ENCODE peak calls at places on chromosomes 13 and 19, in five cellular contexts. K, R, B, G and Y are unnamed samples. For H3K27me3, the result is how much of the 10 kb centered on the place peaks cover.

GRCh38 chr13:103839460-103839859 is 773.2 kb upstream of the SLC10A2 start:
- DNase-seq in K (no peak), G (no peak), R (no peak), B (no peak), Y (no peak)

GRCh38 chr19:41543582-41543981 is 32.4 kb upstream of the CEACAM21 start:
- DNase-seq in K (no peak), B (no peak), G (no peak), R (no peak), Y (no peak)

GRCh38 chr13:51590966-51591627 is 6.8 kb downstream of the WDFY2 start:
- DNase-seq in K (peak), G (no peak), R (peak), B (no peak), Y (peak)

GRCh38 chr19:4639531-4640246 is 373 bp downstream of the TNFAIP8L1 start:
- DNase-seq in G (no peak), R (no peak), K (peak), B (no peak), Y (no peak)

GRCh38 chr19:56253737-56254136 is 18.8 kb upstream of the EDDM13 start:
- DNase-seq in K (peak), B (no peak), R (peak), G (no peak), Y (peak)

GRCh38 chr19:49340069-49340864 is 5.1 kb downstream of the CD37 start:
- DNase-seq in G (peak), B (no peak), R (no peak), K (peak), Y (no peak)

GRCh38 chr13:41409611-41410010 is 47.7 kb upstream of the RGCC start:
- DNase-seq in R (no peak), K (peak), G (no peak), B (no peak), Y (no peak)

GRCh38 chr13:112146073-112146360 is 79.1 kb downstream of the SOX1 start:
- DNase-seq in B (no peak), K (no peak), R (no peak), G (no peak), Y (no peak)

GRCh38 chr13:76889254-76889653 is 3.0 kb upstream of the KCTD12 start:
- DNase-seq in G (no peak), R (no peak), B (no peak), K (peak), Y (no peak)

GRCh38 chr19:44512326-44513298 is 12.3 kb upstream of the ZNF180 start:
- DNase-seq in R (peak), B (no peak), G (peak), K (peak), Y (peak)

GRCh38 chr19:18340990-18341868 is 831 bp downstream of the PGPEP1 start:
- DNase-seq in B (no peak), K (no peak), R (peak), G (peak), Y (peak)

GRCh38 chr13:91142572-91142971 is 204.9 kb upstream of the MIR17HG start:
- DNase-seq in R (peak), G (no peak), B (no peak), K (no peak), Y (peak)

GRCh38 chr19:17113127-17113785 is 37.7 kb downstream of the MYO9B start:
- DNase-seq in B (no peak), K (no peak), G (no peak), R (no peak), Y (no peak)

GRCh38 chr13:19023115-19023514 is 158.5 kb downstream of the TUBA3C start:
- DNase-seq in R (no peak), K (no peak), G (no peak), B (no peak), Y (no peak)

GRCh38 chr13:99892189-99892588 is 79.4 kb downstream of the ZIC5 start:
- DNase-seq in G (peak), K (no peak), B (peak), R (no peak), Y (no peak)

GRCh38 chr13:42377640-42378382 is 105.9 kb downstream of the AKAP11 start:
- DNase-seq in K (no peak), G (no peak), B (no peak), R (no peak), Y (peak)

GRCh38 chr19:18020212-18021067 is 12.5 kb downstream of the ARRDC2 start:
- DNase-seq in R (peak), B (no peak), K (no peak), G (no peak), Y (peak)

GRCh38 chr19:18291590-18292459 is 10.4 kb upstream of the JUND start:
- DNase-seq in B (no peak), R (peak), G (peak), K (peak), Y (peak)

GRCh38 chr13:98781905-98782304 is 29.4 kb upstream of the SLC15A1 start:
- DNase-seq in R (no peak), G (no peak), B (no peak), K (no peak), Y (no peak)

GRCh38 chr13:101242720-101243119 is 173.6 kb downstream of the NALCN start:
- DNase-seq in R (peak), G (no peak), B (no peak), K (no peak), Y (no peak)

GRCh38 chr19:55075366-55075998 is at the start of gene EPS8L1:
- DNase-seq in G (peak), K (peak), B (no peak), R (no peak), Y (no peak)

GRCh38 chr13:31408927-31409326 is 209.2 kb downstream of the B3GLCT start:
- DNase-seq in K (no peak), G (no peak), B (no peak), R (no peak), Y (no peak)

GRCh38 chr13:93721483-93721882 is 494.9 kb downstream of the GPC6 start:
- DNase-seq in R (no peak), B (no peak), K (no peak), G (no peak), Y (no peak)

GRCh38 chr19:58350001-58350801 is 3.1 kb downstream of the A1BG start:
- DNase-seq in R (no peak), B (no peak), G (no peak), K (no peak), Y (no peak)

GRCh38 chr13:39274926-39275325 is 236.7 kb downstream of the NHLRC3 start:
- DNase-seq in K (no peak), R (no peak), B (no peak), G (no peak), Y (no peak)

GRCh38 chr13:58852076-58852475 is 1220.5 kb downstream of the PCDH17 start:
- DNase-seq in B (no peak), R (no peak), G (no peak), K (no peak), Y (peak)

GRCh38 chr13:53499551-53499950 is 470.9 kb downstream of the OLFM4 start:
- DNase-seq in K (no peak), R (no peak), B (no peak), G (no peak), Y (no peak)

GRCh38 chr13:108895220-108895704 is 265.9 kb downstream of the MYO16 start:
- DNase-seq in R (peak), K (peak), B (peak), G (no peak), Y (peak)

GRCh38 chr13:109783447-109783814 is 3.0 kb downstream of the IRS2 start:
- DNase-seq in K (no peak), B (no peak), G (peak), R (no peak), Y (no peak)

GRCh38 chr13:30453727-30454126 is 12.0 kb downstream of the HMGB1 start:
- DNase-seq in B (no peak), K (no peak), R (peak), G (no peak), Y (peak)

GRCh38 chr13:71124230-71124629 is 742.8 kb downstream of the DACH1 start:
- DNase-seq in G (no peak), R (no peak), B (no peak), K (no peak), Y (no peak)

GRCh38 chr13:110376120-110376519 is 69.0 kb downstream of the COL4A2 start:
- DNase-seq in R (no peak), K (peak), G (no peak), B (no peak), Y (peak)

GRCh38 chr13:57739089-57739488 is 107.5 kb downstream of the PCDH17 start:
- DNase-seq in G (no peak), K (no peak), B (no peak), R (no peak), Y (no peak)

GRCh38 chr13:76969488-76970365 is 21.4 kb downstream of the ACOD1 start:
- DNase-seq in B (no peak), G (no peak), R (no peak), K (peak), Y (no peak)

GRCh38 chr13:113584870-113585671 is 518 bp downstream of the TFDP1 start:
- DNase-seq in G (peak), R (no peak), K (peak), B (no peak), Y (no peak)

DNA sequence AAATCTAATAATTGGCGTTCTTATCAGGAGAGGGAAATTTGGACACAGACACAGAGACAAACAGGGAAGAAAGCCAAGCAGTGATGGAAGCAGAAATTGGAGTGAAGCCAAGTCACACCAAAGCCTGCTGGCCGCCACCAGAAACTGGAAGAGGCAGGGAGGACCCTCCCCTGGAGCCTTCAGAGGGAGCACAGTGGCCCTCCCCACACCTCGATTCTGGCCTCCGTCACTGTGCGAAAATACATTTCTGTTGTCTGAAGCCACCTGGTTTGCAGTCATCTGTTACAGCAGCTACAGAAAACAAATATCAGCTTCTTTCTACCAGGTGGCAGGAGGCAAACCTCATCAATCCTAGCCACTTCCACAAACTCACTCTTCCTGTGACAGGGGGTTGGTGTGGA is 8.3 kb upstream of the TLE6 start:
- DNase-seq in G (no peak), R (no peak), K (peak), B (no peak), Y (peak)
- H2AFZ ChIP-seq in G (no peak), R (no peak), K (no peak), B (no peak), Y (no peak)

DNA sequence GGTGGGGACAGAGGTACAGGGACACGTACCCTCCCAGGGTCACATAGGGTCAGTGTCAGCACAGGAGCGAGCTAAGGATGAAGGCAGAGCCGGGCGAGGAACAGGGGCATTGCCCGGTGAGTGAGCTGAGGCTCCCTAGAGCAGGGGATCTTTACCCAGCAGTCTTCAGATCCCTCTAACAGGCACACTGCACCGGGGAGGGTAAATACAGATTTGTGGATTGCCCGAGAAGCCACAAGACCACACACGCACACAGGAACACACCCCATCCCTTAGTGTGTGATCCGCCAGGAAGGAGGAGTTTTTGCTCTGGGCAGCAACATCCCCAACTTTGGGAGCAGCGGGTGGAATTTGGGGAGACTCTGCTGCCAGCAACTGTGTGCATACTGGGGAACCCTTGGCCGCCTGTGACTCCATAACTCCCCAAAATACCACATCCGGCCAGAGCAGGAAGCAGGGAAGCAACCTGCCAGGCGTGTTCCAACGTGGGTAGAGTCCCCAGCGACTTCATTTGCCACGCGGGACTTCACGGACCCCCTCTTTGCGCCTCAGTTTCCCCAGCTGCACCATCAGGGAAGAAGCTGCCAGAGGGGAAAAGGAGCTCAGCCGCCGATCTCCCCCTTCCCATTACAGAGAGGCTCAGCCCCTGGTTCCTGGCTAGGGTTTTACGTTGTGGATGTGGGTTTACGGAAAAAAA is 5.9 kb upstream of the TLE2 start:
- DNase-seq in K (no peak), G (no peak), R (peak), B (no peak), Y (peak)
- H2BK120ac ChIP-seq in K (peak), G (no peak), R (peak), B (no peak), Y (peak)

GRCh38 chr19:33227870-33228599 is 2.4 kb upstream of the SLC7A10 start:
- DNase-seq in R (no peak), B (no peak), G (no peak), K (no peak), Y (peak)
- H3K27me3 ChIP-seq in R (half or more), B (half or more), G (under half), K (under half), Y (half or more)

GRCh38 chr13:62167650-62168172 is 752.1 kb upstream of the PCDH20 start:
- DNase-seq in G (no peak), B (no peak), K (no peak), R (no peak), Y (no peak)

GRCh38 chr13:62158520-62158919 is 742.9 kb upstream of the PCDH20 start:
- DNase-seq in R (no peak), B (no peak), G (no peak), K (no peak), Y (no peak)

GRCh38 chr13:62162860-62163259 is 747.2 kb upstream of the PCDH20 start:
- DNase-seq in B (no peak), R (no peak), G (no peak), K (no peak), Y (no peak)
- H2AFZ ChIP-seq in B (no peak), R (no peak), G (no peak), K (no peak), Y (no peak)

DNA sequence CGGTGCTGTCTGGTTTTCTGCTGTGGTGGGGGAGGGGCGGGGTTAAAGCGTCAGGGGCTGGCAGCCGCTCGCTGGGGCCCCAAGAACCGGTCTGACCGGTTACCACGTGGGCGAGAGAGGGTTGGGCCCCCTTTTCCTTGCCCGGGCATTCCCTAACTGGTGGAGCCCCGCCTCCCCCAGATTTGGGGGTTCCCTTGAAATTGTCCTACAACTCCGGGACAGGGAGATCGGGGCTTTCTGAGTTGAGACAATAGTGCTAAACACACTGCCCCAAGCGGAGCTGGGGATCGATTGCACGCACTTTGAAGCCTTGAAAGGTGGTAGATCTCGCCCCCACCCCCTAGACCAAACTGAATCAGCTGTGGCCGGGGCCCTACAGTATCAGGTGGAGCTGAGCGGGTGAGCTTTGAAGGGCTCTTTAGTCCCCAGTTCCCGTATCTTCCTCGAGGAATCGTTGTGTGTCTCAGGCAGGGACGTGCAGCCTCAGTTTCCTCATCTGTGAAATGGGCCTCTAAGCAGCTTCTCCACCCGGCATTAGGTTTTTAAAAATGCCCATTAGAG is 4.8 kb downstream of the IER2 start:
- DNase-seq in K (peak), R (peak), B (peak), G (peak), Y (peak)
- H2BK120ac ChIP-seq in K (peak), R (peak), B (no peak), G (no peak), Y (no peak)

DNA sequence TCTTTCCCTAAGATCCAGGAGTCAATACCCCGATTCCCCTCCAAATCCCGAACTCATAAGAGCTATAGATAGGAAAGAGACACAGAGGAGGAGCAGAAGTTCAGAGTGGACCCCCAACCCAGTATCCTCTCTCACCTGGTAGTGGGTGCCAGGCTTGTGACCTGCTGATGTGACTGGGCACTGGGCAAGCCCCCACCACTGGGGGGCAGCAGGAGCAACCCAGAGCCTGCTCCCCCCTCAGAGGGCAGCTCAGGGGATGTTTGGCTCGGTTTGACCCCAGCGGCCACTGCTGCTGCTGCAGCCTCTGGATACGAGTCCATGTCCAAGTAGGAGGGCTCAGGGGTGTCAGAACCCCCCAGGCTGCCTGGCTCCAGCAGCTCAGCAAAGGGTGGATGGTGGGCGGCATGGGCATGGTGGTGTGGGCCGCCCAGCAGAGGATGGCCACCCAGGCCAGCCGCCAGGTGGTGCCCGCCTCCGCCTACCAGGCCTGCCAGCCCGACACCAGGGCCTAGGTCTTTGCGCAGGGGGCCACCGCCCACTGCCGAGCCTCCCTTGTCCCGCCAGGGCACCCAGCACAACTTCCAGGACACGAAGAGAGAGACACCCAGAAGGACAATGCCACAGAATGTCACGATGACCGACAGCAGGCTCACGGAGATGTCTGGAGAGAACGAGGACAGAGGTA is 7.4 kb downstream of the SYT3 start:
- DNase-seq in R (no peak), G (no peak), B (no peak), K (no peak), Y (no peak)
- H3K27me3 ChIP-seq in R (under half), G (under half), B (under half), K (under half), Y (under half)

DNA sequence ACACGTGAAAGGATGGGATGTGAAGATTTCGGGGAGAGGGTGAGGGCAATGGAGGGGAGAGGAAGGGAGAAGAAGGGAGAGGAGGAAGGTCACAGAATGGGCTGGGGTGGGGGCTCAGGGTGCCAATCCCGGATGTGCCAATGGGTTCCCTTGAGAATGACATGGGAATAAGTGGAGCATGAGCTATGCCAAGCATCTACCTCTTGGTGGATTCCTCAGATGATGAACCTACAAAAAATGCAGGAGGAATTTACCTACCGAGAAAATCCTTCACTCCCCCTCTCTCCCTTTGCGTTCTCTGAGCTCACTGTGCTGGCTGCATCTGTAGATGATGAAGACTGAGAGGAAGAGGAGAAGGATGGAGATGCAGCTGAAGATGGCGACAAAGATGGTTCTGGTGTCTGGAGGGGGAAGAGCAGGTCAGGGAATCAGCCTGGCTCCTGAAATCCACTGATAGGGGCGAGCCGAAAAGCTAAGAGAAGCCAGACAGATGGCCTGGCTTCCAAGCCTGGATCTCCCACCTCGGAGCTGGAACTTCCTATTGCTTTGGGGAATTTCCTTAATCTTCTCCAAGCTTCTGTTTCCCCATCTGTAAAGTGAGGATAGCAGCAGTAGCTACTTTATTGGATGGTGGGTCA is 21.6 kb downstream of the VSTM1 start:
- DNase-seq in B (no peak), K (peak), R (no peak), G (peak), Y (no peak)
- H2AFZ ChIP-seq in B (no peak), K (no peak), R (no peak), G (no peak), Y (no peak)